ENCODE peak calls at places on chromosomes 1 and 21, in nine cellular contexts. Z is GM06990, U is endothelial cell of umbilical vein, C is GM23248, M is prostate gland, R is suprapubic skin, K is brain microvascular endothelial cell, L is PC-9, X is breast epithelium. P is an unnamed sample. For H3K27me3, the result is how much of the 10 kb centered on the place peaks cover.

GRCh38 chr1:176691251-176692228 is 228.6 kb downstream of the PAPPA2 start:
- DNase-seq in Z (peak), U (peak), C (peak), M (peak), R (no peak), K (peak), L (peak), X (no peak), P (peak)

GRCh38 chr21:35575280-35575915 is 484.9 kb downstream of the SETD4 start:
- DNase-seq in Z (no peak), U (no peak), C (peak), M (no peak), R (no peak), K (peak), L (no peak), X (no peak), P (no peak)

GRCh38 chr1:208387908-208388756 is 143.9 kb upstream of the PLXNA2 start:
- DNase-seq in Z (no peak), U (no peak), C (no peak), M (no peak), R (no peak), K (no peak), L (no peak), X (no peak), P (no peak)

GRCh38 chr1:189657715-189658114 is 819.9 kb downstream of the BRINP3 start:
- DNase-seq in Z (no peak), U (no peak), C (no peak), M (no peak), R (no peak), K (no peak), L (no peak), X (no peak), P (no peak)

GRCh38 chr1:56547977-56548376 is 31.4 kb downstream of the PLPP3 start:
- DNase-seq in Z (no peak), U (no peak), C (no peak), M (peak), R (peak), K (no peak), L (peak), X (peak), P (no peak)

GRCh38 chr21:27382404-27382803 is 415.5 kb upstream of the ADAMTS5 start:
- DNase-seq in Z (no peak), U (peak), C (no peak), M (no peak), R (no peak), K (no peak), L (no peak), X (no peak), P (no peak)

GRCh38 chr1:113142791-113143190 is 69.8 kb downstream of the LRIG2 start:
- DNase-seq in Z (no peak), U (peak), C (peak), M (no peak), R (no peak), K (peak), L (no peak), X (no peak), P (no peak)

GRCh38 chr1:204446413-204447111 is 34.9 kb upstream of the PPP1R15B start:
- DNase-seq in Z (peak), U (peak), C (peak), M (peak), R (no peak), K (peak), L (peak), X (no peak), P (peak)

GRCh38 chr1:8643542-8644536 is 173.6 kb downstream of the RERE start:
- DNase-seq in Z (peak), U (no peak), C (no peak), M (peak), R (no peak), K (no peak), L (no peak), X (no peak), P (no peak)

GRCh38 chr1:212237651-212238050 is 47.6 kb upstream of the PPP2R5A start:
- DNase-seq in Z (peak), U (no peak), C (peak), M (no peak), R (no peak), K (no peak), L (no peak), X (no peak), P (no peak)

GRCh38 chr1:221100196-221100950 is 221.1 kb downstream of the HLX start:
- DNase-seq in Z (no peak), U (peak), C (peak), M (no peak), R (no peak), K (peak), L (peak), X (no peak), P (no peak)

GRCh38 chr1:221712198-221712684 is 29.6 kb downstream of the DUSP10 start:
- DNase-seq in Z (peak), U (no peak), C (peak), M (no peak), R (no peak), K (peak), L (no peak), X (no peak), P (no peak)

GRCh38 chr1:203200059-203200553 is 13.6 kb upstream of the CHI3L1 start:
- DNase-seq in Z (no peak), U (no peak), C (peak), M (peak), R (no peak), K (no peak), L (no peak), X (no peak), P (no peak)

GRCh38 chr1:44368471-44369151 is 13.6 kb upstream of the ERI3 start:
- DNase-seq in Z (no peak), U (no peak), C (no peak), M (no peak), R (no peak), K (no peak), L (no peak), X (no peak), P (peak)
- H3K27me3 ChIP-seq in Z (under half), U (under half), C (under half), M (under half), R (under half), K (under half), L (under half), X (under half), P (under half)

GRCh38 chr1:3084726-3085125 is 15.7 kb downstream of the PRDM16 start:
- DNase-seq in Z (no peak), U (no peak), C (no peak), M (no peak), R (no peak), K (no peak), L (no peak), X (no peak), P (no peak)
- H3K27me3 ChIP-seq in Z (under half), U (under half), C (under half), M (under half), R (half or more), K (under half), L (half or more), X (under half), P (under half)

GRCh38 chr1:2811526-2811905 is 10.0 kb upstream of the TTC34 start:
- DNase-seq in Z (no peak), U (no peak), C (no peak), M (no peak), R (no peak), K (no peak), L (no peak), X (no peak), P (no peak)

GRCh38 chr1:2810281-2810680 is 8.8 kb upstream of the TTC34 start:
- DNase-seq in Z (no peak), U (no peak), C (no peak), M (no peak), R (no peak), K (no peak), L (no peak), X (no peak), P (no peak)

GRCh38 chr1:2809656-2810055 is 8.2 kb upstream of the TTC34 start:
- DNase-seq in Z (no peak), U (no peak), C (no peak), M (no peak), R (no peak), K (no peak), L (no peak), X (no peak), P (no peak)

GRCh38 chr1:2812136-2812535 is 10.6 kb upstream of the TTC34 start:
- DNase-seq in Z (no peak), U (no peak), C (no peak), M (no peak), R (no peak), K (no peak), L (no peak), X (no peak), P (no peak)

GRCh38 chr1:2810899-2811525 is 9.5 kb upstream of the TTC34 start:
- DNase-seq in Z (no peak), U (no peak), C (no peak), M (no peak), R (no peak), K (no peak), L (no peak), X (no peak), P (no peak)
- H3K27me3 ChIP-seq in Z (under half), U (under half), C (under half), M (under half), R (half or more), K (under half), L (half or more), X (half or more), P (under half)

GRCh38 chr21:42775891-42776290 is 103.4 kb downstream of the WDR4 start:
- DNase-seq in Z (no peak), U (no peak), C (no peak), M (no peak), R (no peak), K (no peak), L (no peak), X (no peak), P (no peak)
- H3K27me3 ChIP-seq in Z (under half), U (under half), C (under half), M (under half), R (under half), K (under half), L (under half), X (under half), P (under half)

GRCh38 chr1:11176081-11176706 is 13.0 kb upstream of the ANGPTL7 start:
- DNase-seq in Z (no peak), U (no peak), C (peak), M (no peak), R (no peak), K (peak), L (no peak), X (no peak), P (no peak)

GRCh38 chr1:11179125-11179524 is 10.0 kb upstream of the ANGPTL7 start:
- DNase-seq in Z (no peak), U (no peak), C (peak), M (no peak), R (no peak), K (no peak), L (no peak), X (no peak), P (no peak)

GRCh38 chr1:11184973-11185372 is 4.2 kb upstream of the ANGPTL7 start:
- DNase-seq in Z (no peak), U (no peak), C (no peak), M (no peak), R (no peak), K (no peak), L (no peak), X (no peak), P (no peak)

GRCh38 chr1:11178021-11179015 is 10.8 kb upstream of the ANGPTL7 start:
- DNase-seq in Z (no peak), U (no peak), C (peak), M (peak), R (no peak), K (no peak), L (no peak), X (no peak), P (no peak)

GRCh38 chr1:11180342-11180744 is 8.8 kb upstream of the ANGPTL7 start:
- DNase-seq in Z (no peak), U (no peak), C (peak), M (no peak), R (no peak), K (peak), L (peak), X (no peak), P (no peak)
- H3K27me3 ChIP-seq in Z (under half), U (under half), C (under half), M (under half), R (under half), K (under half), L (under half), X (under half), P (under half)

GRCh38 chr1:17680335-17680734 is 74.8 kb upstream of the ACTL8 start:
- DNase-seq in Z (no peak), U (no peak), C (no peak), M (no peak), R (no peak), K (no peak), L (no peak), X (no peak), P (no peak)
- H3K27me3 ChIP-seq in Z (under half), U (under half), C (under half), M (under half), R (under half), K (under half), L (under half), X (under half), P (under half)

GRCh38 chr1:4063516-4063915 is 163.4 kb upstream of the C1orf174 start:
- DNase-seq in Z (no peak), U (no peak), C (no peak), M (no peak), R (no peak), K (no peak), L (no peak), X (peak), P (no peak)

GRCh38 chr1:4062041-4062440 is 162.0 kb upstream of the C1orf174 start:
- DNase-seq in Z (no peak), U (no peak), C (no peak), M (no peak), R (no peak), K (no peak), L (no peak), X (no peak), P (peak)

GRCh38 chr1:4062992-4063391 is 162.9 kb upstream of the C1orf174 start:
- DNase-seq in Z (no peak), U (no peak), C (no peak), M (no peak), R (peak), K (no peak), L (no peak), X (peak), P (no peak)

GRCh38 chr1:4061521-4062031 is 161.5 kb upstream of the C1orf174 start:
- DNase-seq in Z (no peak), U (no peak), C (no peak), M (no peak), R (peak), K (no peak), L (no peak), X (no peak), P (no peak)

GRCh38 chr1:4062560-4062959 is 162.5 kb upstream of the C1orf174 start:
- DNase-seq in Z (no peak), U (no peak), C (no peak), M (no peak), R (no peak), K (no peak), L (no peak), X (no peak), P (no peak)
- H3K27me3 ChIP-seq in Z (under half), U (under half), C (under half), M (under half), R (under half), K (under half), L (half or more), X (under half), P (under half)

P was measured in testis.